ENCODE peak calls at places on chromosomes 16 and 17, in six cellular contexts. One of them, this sample, is unnamed.

GRCh38 chr17:48738803-48739526 is 10.4 kb upstream of the HOXB13 start:
- DNase-seq in A549: no peak
- DNase-seq in right lobe of liver: no peak
- DNase-seq in GM12891: no peak
- DNase-seq in GM12892: no peak
- DNase-seq in lower leg skin: no peak
- DNase-seq in this sample: no peak

GRCh38 chr17:35977509-35977908 is 3.8 kb downstream of the CCL16 start:
- DNase-seq in A549: no peak
- DNase-seq in right lobe of liver: no peak
- DNase-seq in GM12891: peak
- DNase-seq in GM12892: no peak
- DNase-seq in lower leg skin: no peak
- DNase-seq in this sample: no peak

GRCh38 chr17:11598274-11599221 is at the start of gene DNAH9:
- DNase-seq in A549: peak
- DNase-seq in right lobe of liver: peak
- DNase-seq in GM12891: peak
- DNase-seq in GM12892: no peak
- DNase-seq in lower leg skin: peak
- DNase-seq in this sample: peak

GRCh38 chr17:81701288-81702071 is 1.7 kb upstream of the MRPL12 start:
- DNase-seq in A549: no peak
- DNase-seq in right lobe of liver: no peak
- DNase-seq in GM12891: no peak
- DNase-seq in GM12892: no peak
- DNase-seq in lower leg skin: no peak
- DNase-seq in this sample: no peak

GRCh38 chr17:8015957-8016631 is 13.7 kb downstream of the GUCY2D start:
- DNase-seq in A549: no peak
- DNase-seq in right lobe of liver: peak
- DNase-seq in GM12891: no peak
- DNase-seq in GM12892: no peak
- DNase-seq in lower leg skin: peak
- DNase-seq in this sample: no peak

GRCh38 chr17:20996724-20997615 is 45.8 kb downstream of the USP22 start:
- DNase-seq in A549: no peak
- DNase-seq in right lobe of liver: no peak
- DNase-seq in GM12891: no peak
- DNase-seq in GM12892: no peak
- DNase-seq in lower leg skin: no peak
- DNase-seq in this sample: no peak

GRCh38 chr16:29649560-29650494 is 13.2 kb upstream of the SPN start:
- DNase-seq in A549: no peak
- DNase-seq in right lobe of liver: no peak
- DNase-seq in GM12891: no peak
- DNase-seq in GM12892: no peak
- DNase-seq in lower leg skin: no peak
- DNase-seq in this sample: no peak

GRCh38 chr16:56357291-56357764 is 68.0 kb downstream of the AMFR start:
- DNase-seq in A549: no peak
- DNase-seq in right lobe of liver: peak
- DNase-seq in GM12891: peak
- DNase-seq in GM12892: no peak
- DNase-seq in lower leg skin: peak
- DNase-seq in this sample: peak

GRCh38 chr17:61353211-61353610 is 46.4 kb upstream of the TBX2 start:
- DNase-seq in A549: no peak
- DNase-seq in right lobe of liver: no peak
- DNase-seq in GM12891: no peak
- DNase-seq in GM12892: no peak
- DNase-seq in lower leg skin: no peak
- DNase-seq in this sample: no peak

GRCh38 chr16:88128556-88128955 is 177.3 kb downstream of the BANP start:
- DNase-seq in A549: no peak
- DNase-seq in right lobe of liver: no peak
- DNase-seq in GM12891: no peak
- DNase-seq in GM12892: no peak
- DNase-seq in lower leg skin: no peak
- DNase-seq in this sample: no peak

DNA sequence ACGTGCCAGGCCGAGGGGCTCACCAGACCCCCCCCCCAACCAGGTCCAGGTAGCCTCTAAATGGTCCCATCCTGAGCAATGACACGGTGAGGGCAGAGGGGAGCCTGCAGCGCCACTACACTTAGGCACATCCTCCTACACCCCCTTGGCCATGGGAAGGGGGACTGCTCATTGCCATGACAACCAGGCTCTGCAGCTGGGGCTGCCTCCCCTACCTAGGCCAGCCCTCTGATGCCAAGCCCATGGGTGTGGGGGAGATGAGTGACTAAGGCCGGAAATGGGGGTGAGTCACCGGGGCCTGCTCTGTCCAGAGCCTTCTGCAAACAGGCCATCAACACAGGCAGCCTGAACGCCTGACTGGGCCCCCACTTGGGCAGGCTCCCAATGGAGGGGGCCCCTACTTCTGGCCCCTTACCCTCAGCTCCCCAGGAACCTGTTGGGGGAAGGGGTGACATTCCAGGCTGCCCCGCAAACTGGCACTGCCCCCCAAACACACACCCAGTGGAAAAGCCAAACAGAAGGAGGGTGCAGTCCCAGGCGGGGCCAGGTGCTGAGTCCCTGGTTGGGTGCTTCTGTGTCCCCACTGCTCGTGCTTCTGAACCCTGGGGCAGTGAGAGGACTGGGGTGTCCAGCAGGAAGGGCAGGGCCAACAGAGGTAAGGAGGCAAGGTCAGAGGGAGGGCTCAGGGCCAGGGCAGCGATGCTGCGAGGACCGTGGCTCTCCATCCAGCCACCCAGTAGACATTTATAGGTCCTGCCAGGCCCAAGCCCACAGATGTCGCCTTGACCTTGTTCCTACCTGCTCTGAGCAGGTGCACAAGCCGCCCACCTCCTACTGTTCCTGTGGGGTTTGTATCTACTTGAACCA is 8.2 kb downstream of the PLCD3 start:
- DNase-seq in A549: peak
- DNase-seq in right lobe of liver: no peak
- DNase-seq in GM12891: no peak
- DNase-seq in GM12892: no peak
- DNase-seq in lower leg skin: peak
- DNase-seq in this sample: no peak
- TF ChIP-seq POLR2A in A549: peak
- TF ChIP-seq POLR2A in right lobe of liver: no peak
- TF ChIP-seq POLR2A in GM12891: no peak
- TF ChIP-seq POLR2A in GM12892: no peak
- TF ChIP-seq POLR2A in lower leg skin: no peak
- TF ChIP-seq POLR2A in this sample: no peak

DNA sequence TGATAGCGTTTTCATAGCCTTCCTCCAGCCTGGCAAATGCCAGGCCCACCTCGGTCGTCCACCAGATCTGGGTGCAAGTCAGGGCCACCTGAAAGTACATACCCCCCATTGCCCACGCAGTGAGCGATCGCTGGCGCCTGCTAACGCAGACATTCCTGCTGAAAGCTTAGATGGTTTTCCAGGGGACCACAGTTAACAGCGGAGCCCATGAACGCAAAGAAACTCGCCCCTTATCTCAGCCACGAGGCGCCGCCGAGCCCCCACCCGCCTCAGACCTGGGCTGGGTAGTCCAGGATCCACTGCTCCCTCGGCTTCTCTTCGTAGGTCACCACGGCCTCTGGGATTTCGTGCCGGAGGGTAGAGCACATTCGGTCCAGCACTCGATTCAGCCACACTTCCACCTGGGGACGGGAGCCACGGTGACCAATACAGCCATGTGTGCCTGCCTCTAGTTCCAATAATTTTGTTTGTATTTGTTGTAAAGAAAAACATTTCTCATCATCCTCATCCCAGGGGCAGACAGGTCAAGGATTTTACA is 74.5 kb downstream of the DNAH17 start:
- DNase-seq in A549: no peak
- DNase-seq in right lobe of liver: no peak
- DNase-seq in GM12891: no peak
- DNase-seq in GM12892: no peak
- DNase-seq in lower leg skin: no peak
- DNase-seq in this sample: no peak
- TF ChIP-seq POLR2A in A549: no peak
- TF ChIP-seq POLR2A in right lobe of liver: no peak
- TF ChIP-seq POLR2A in GM12891: no peak
- TF ChIP-seq POLR2A in GM12892: no peak
- TF ChIP-seq POLR2A in lower leg skin: no peak
- TF ChIP-seq POLR2A in this sample: no peak

GRCh38 chr17:38454528-38454927 is 26.3 kb downstream of the ARHGAP23 start:
- DNase-seq in A549: peak
- DNase-seq in right lobe of liver: peak
- DNase-seq in GM12891: no peak
- DNase-seq in GM12892: no peak
- DNase-seq in lower leg skin: peak
- DNase-seq in this sample: no peak

GRCh38 chr17:38453951-38454421 is 25.7 kb downstream of the ARHGAP23 start:
- DNase-seq in A549: no peak
- DNase-seq in right lobe of liver: peak
- DNase-seq in GM12891: no peak
- DNase-seq in GM12892: no peak
- DNase-seq in lower leg skin: no peak
- DNase-seq in this sample: no peak

GRCh38 chr17:38456031-38456815 is 28.0 kb downstream of the ARHGAP23 start:
- DNase-seq in A549: peak
- DNase-seq in right lobe of liver: peak
- DNase-seq in GM12891: no peak
- DNase-seq in GM12892: no peak
- DNase-seq in lower leg skin: no peak
- DNase-seq in this sample: no peak

GRCh38 chr17:38457577-38458371 is 29.5 kb downstream of the ARHGAP23 start:
- DNase-seq in A549: no peak
- DNase-seq in right lobe of liver: peak
- DNase-seq in GM12891: no peak
- DNase-seq in GM12892: peak
- DNase-seq in lower leg skin: no peak
- DNase-seq in this sample: no peak

GRCh38 chr17:38455288-38455915 is 27.1 kb downstream of the ARHGAP23 start:
- DNase-seq in A549: peak
- DNase-seq in right lobe of liver: peak
- DNase-seq in GM12891: no peak
- DNase-seq in GM12892: no peak
- DNase-seq in lower leg skin: no peak
- DNase-seq in this sample: no peak
- TF ChIP-seq POLR2A in A549: no peak
- TF ChIP-seq POLR2A in right lobe of liver: no peak
- TF ChIP-seq POLR2A in GM12891: no peak
- TF ChIP-seq POLR2A in GM12892: no peak
- TF ChIP-seq POLR2A in lower leg skin: no peak
- TF ChIP-seq POLR2A in this sample: no peak

GRCh38 chr16:78099372-78100161 is at the start of gene WWOX:
- DNase-seq in A549: peak
- DNase-seq in right lobe of liver: peak
- DNase-seq in GM12891: peak
- DNase-seq in GM12892: peak
- DNase-seq in lower leg skin: peak
- DNase-seq in this sample: peak
- TF ChIP-seq POLR2A in A549: peak
- TF ChIP-seq POLR2A in right lobe of liver: peak
- TF ChIP-seq POLR2A in GM12891: peak
- TF ChIP-seq POLR2A in GM12892: peak
- TF ChIP-seq POLR2A in lower leg skin: no peak
- TF ChIP-seq POLR2A in this sample: no peak

GRCh38 chr16:10885246-10885645 is 8.2 kb downstream of the CIITA start:
- DNase-seq in A549: no peak
- DNase-seq in right lobe of liver: no peak
- DNase-seq in GM12891: no peak
- DNase-seq in GM12892: no peak
- DNase-seq in lower leg skin: no peak
- DNase-seq in this sample: no peak
- TF ChIP-seq POLR2A in A549: no peak
- TF ChIP-seq POLR2A in right lobe of liver: no peak
- TF ChIP-seq POLR2A in GM12891: peak
- TF ChIP-seq POLR2A in GM12892: no peak
- TF ChIP-seq POLR2A in lower leg skin: no peak
- TF ChIP-seq POLR2A in this sample: no peak

GRCh38 chr17:55440391-55440790 is 18.8 kb upstream of the MMD start:
- DNase-seq in A549: no peak
- DNase-seq in right lobe of liver: no peak
- DNase-seq in GM12891: no peak
- DNase-seq in GM12892: no peak
- DNase-seq in lower leg skin: no peak
- DNase-seq in this sample: no peak

GRCh38 chr17:55443904-55444303 is 22.3 kb upstream of the MMD start:
- DNase-seq in A549: no peak
- DNase-seq in right lobe of liver: no peak
- DNase-seq in GM12891: no peak
- DNase-seq in GM12892: no peak
- DNase-seq in lower leg skin: no peak
- DNase-seq in this sample: no peak

GRCh38 chr17:55442953-55443683 is 21.5 kb upstream of the MMD start:
- DNase-seq in A549: no peak
- DNase-seq in right lobe of liver: no peak
- DNase-seq in GM12891: no peak
- DNase-seq in GM12892: no peak
- DNase-seq in lower leg skin: no peak
- DNase-seq in this sample: no peak

GRCh38 chr17:55441544-55441943 is 19.9 kb upstream of the MMD start:
- DNase-seq in A549: no peak
- DNase-seq in right lobe of liver: no peak
- DNase-seq in GM12891: no peak
- DNase-seq in GM12892: no peak
- DNase-seq in lower leg skin: no peak
- DNase-seq in this sample: no peak

DNA sequence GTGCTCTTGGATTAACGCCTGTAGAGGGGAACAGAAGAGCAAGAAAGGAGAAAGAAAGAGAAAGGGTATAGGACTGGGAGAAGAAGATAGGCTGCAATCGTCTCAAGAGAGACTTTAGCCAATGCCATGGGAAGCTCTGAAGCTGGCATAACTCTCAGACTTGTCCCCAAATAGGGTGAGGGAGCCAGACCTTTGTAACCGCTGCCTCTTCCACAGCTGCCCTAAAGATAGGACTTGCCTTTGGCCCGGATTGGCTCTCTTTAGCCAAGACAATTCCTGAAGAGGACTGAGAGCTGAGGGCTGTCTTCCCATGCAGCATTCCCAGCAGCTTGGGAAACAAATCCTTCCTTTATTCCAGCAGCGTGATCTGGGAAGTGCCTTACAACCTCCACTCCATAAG is 20.8 kb upstream of the MMD start:
- DNase-seq in A549: no peak
- DNase-seq in right lobe of liver: no peak
- DNase-seq in GM12891: no peak
- DNase-seq in GM12892: no peak
- DNase-seq in lower leg skin: no peak
- DNase-seq in this sample: no peak
- TF ChIP-seq POLR2A in A549: no peak
- TF ChIP-seq POLR2A in right lobe of liver: no peak
- TF ChIP-seq POLR2A in GM12891: no peak
- TF ChIP-seq POLR2A in GM12892: no peak
- TF ChIP-seq POLR2A in lower leg skin: no peak
- TF ChIP-seq POLR2A in this sample: no peak

GRCh38 chr16:83899272-83899897 is 470 bp downstream of the MLYCD start:
- DNase-seq in A549: peak
- DNase-seq in right lobe of liver: no peak
- DNase-seq in GM12891: peak
- DNase-seq in GM12892: peak
- DNase-seq in lower leg skin: peak
- DNase-seq in this sample: peak
- TF ChIP-seq POLR2A in A549: peak
- TF ChIP-seq POLR2A in right lobe of liver: no peak
- TF ChIP-seq POLR2A in GM12891: no peak
- TF ChIP-seq POLR2A in GM12892: no peak
- TF ChIP-seq POLR2A in lower leg skin: no peak
- TF ChIP-seq POLR2A in this sample: no peak